ENCODE peak calls at places on chromosome 11, in four cellular contexts. B is left kidney, S is kidney glomerular epithelial cell, N is left cardiac atrium. I is an unnamed sample.

GRCh38 chr11:4154503-4154902 is 59.9 kb downstream of the RRM1 start:
- DNase-seq in B (no peak), S (no peak), N (no peak), I (no peak)

GRCh38 chr11:134443246-134443645 is 31.2 kb upstream of the B3GAT1 start:
- DNase-seq in B (no peak), S (no peak), N (no peak), I (no peak)

GRCh38 chr11:77789731-77790476 is 30.6 kb downstream of the RSF1 start:
- DNase-seq in B (no peak), S (no peak), N (no peak), I (no peak)

GRCh38 chr11:45252134-45252856 is 33.8 kb downstream of the SYT13 start:
- DNase-seq in B (peak; percentile 70), S (no peak), N (peak; percentile 66), I (peak; percentile 37)

GRCh38 chr11:118841469-118842222 is 42.0 kb upstream of the CXCR5 start:
- DNase-seq in B (no peak), S (no peak), N (no peak), I (no peak)

GRCh38 chr11:59053387-59053786 is 32.7 kb upstream of the GLYATL1B start:
- DNase-seq in B (peak; percentile 86), S (peak; percentile 30), N (peak; percentile 58), I (peak; percentile 53)

GRCh38 chr11:102783720-102784119 is 3.3 kb upstream of the MMP10 start:
- DNase-seq in B (no peak), S (no peak), N (no peak), I (peak; percentile 99)

GRCh38 chr11:126570489-126570888 is 215.0 kb downstream of the ST3GAL4 start:
- DNase-seq in B (no peak), S (no peak), N (no peak), I (peak; percentile 55)